ENCODE peak calls at places on chromosomes 16 and 17, in four cellular contexts. F, J, E and G are unnamed samples. For H3K27me3, the result is how much of the 10 kb centered on the place peaks cover.

GRCh38 chr17:8674344-8675305 is 44.1 kb upstream of the MYH10 start:
- DNase-seq in F (no peak), J (no peak), E (peak), G (peak)

GRCh38 chr16:55239723-55240122 is 84.3 kb upstream of the IRX6 start:
- DNase-seq in F (no peak), J (no peak), E (no peak), G (no peak)

GRCh38 chr16:72983728-72984350 is 64.1 kb downstream of the ZFHX3 start:
- DNase-seq in F (peak), J (no peak), E (peak), G (no peak)

GRCh38 chr16:84138824-84139627 is 6.0 kb downstream of the HSDL1 start:
- DNase-seq in F (no peak), J (peak), E (peak), G (no peak)

GRCh38 chr16:30010817-30011504 is at the start of gene DOC2A:
- DNase-seq in F (no peak), J (peak), E (no peak), G (no peak)

GRCh38 chr17:28841901-28842281 is 699 bp downstream of the FAM222B start:
- DNase-seq in F (no peak), J (no peak), E (no peak), G (no peak)

GRCh38 chr16:85061566-85061965 is 34.0 kb downstream of the KIAA0513 start:
- DNase-seq in F (no peak), J (peak), E (peak), G (peak)

GRCh38 chr17:18938692-18939023 is 13.3 kb upstream of the SLC5A10 start:
- DNase-seq in F (no peak), J (no peak), E (no peak), G (no peak)

GRCh38 chr17:79033741-79034501 is 10.0 kb downstream of the C1QTNF1 start:
- DNase-seq in F (no peak), J (no peak), E (no peak), G (no peak)

GRCh38 chr17:52419256-52419655 is 260.7 kb upstream of the CA10 start:
- DNase-seq in F (no peak), J (no peak), E (peak), G (no peak)

GRCh38 chr16:53817117-53817516 is 113.2 kb downstream of the FTO start:
- DNase-seq in F (no peak), J (no peak), E (no peak), G (peak)

GRCh38 chr17:2980211-2980903 is 83.0 kb downstream of the OR1D5 start:
- DNase-seq in F (peak), J (no peak), E (no peak), G (no peak)

GRCh38 chr16:13110124-13110796 is 208.9 kb downstream of the SHISA9 start:
- DNase-seq in F (no peak), J (peak), E (peak), G (peak)

GRCh38 chr16:29995911-29996772 is at the start of gene INO80E:
- DNase-seq in F (peak), J (peak), E (peak), G (peak)

GRCh38 chr16:30032083-30032819 is 1.2 kb upstream of the TLCD3B start:
- DNase-seq in F (no peak), J (peak), E (no peak), G (no peak)

GRCh38 chr16:57801856-57802634 is at the start of gene KIFC3:
- DNase-seq in F (peak), J (peak), E (peak), G (peak)

GRCh38 chr16:19507882-19508281 is 14.0 kb downstream of the GDE1 start:
- DNase-seq in F (no peak), J (no peak), E (no peak), G (no peak)

GRCh38 chr17:8125947-8126305 is 2.0 kb upstream of the HES7 start:
- DNase-seq in F (no peak), J (peak), E (no peak), G (no peak)

GRCh38 chr17:31015639-31016038 is 44.8 kb downstream of the RNF135 start:
- DNase-seq in F (no peak), J (no peak), E (no peak), G (no peak)

GRCh38 chr17:29379084-29379811 is 10.9 kb upstream of the TAOK1 start:
- DNase-seq in F (no peak), J (no peak), E (no peak), G (no peak)

GRCh38 chr17:67245073-67245693 is at the start of gene HELZ:
- DNase-seq in F (peak), J (peak), E (peak), G (peak)

GRCh38 chr17:42669705-42670198 is 7.0 kb downstream of the PLEKHH3 start:
- DNase-seq in F (no peak), J (peak), E (no peak), G (no peak)

GRCh38 chr17:78172284-78173024 is 4.1 kb downstream of the SYNGR2 start:
- DNase-seq in F (no peak), J (peak), E (peak), G (peak)

GRCh38 chr16:78695371-78695770 is 595.9 kb downstream of the WWOX start:
- DNase-seq in F (no peak), J (no peak), E (no peak), G (no peak)

GRCh38 chr17:73228748-73229236 is 32.9 kb downstream of the CPSF4L start:
- DNase-seq in F (peak), J (peak), E (peak), G (peak)

GRCh38 chr16:51565149-51565548 is 414.1 kb upstream of the SALL1 start:
- DNase-seq in F (no peak), J (no peak), E (no peak), G (no peak)

GRCh38 chr16:84600343-84601229 is 17.3 kb downstream of the COTL1 start:
- DNase-seq in F (no peak), J (no peak), E (no peak), G (no peak)

GRCh38 chr16:87129771-87130170 is 187.4 kb downstream of the C16orf95 start:
- DNase-seq in F (no peak), J (peak), E (no peak), G (no peak)

GRCh38 chr17:36740157-36740556 is 138.8 kb downstream of the MRM1 start:
- DNase-seq in F (no peak), J (no peak), E (no peak), G (no peak)

GRCh38 chr16:87297918-87298631 is 19.1 kb downstream of the C16orf95 start:
- DNase-seq in F (no peak), J (peak), E (no peak), G (no peak)

GRCh38 chr17:3647769-3648540 is 11.4 kb downstream of the CTNS start:
- DNase-seq in F (no peak), J (peak), E (no peak), G (no peak)

GRCh38 chr17:63984651-63985386 is 12.1 kb upstream of the SCN4A start:
- DNase-seq in F (no peak), J (no peak), E (peak), G (peak)

DNA sequence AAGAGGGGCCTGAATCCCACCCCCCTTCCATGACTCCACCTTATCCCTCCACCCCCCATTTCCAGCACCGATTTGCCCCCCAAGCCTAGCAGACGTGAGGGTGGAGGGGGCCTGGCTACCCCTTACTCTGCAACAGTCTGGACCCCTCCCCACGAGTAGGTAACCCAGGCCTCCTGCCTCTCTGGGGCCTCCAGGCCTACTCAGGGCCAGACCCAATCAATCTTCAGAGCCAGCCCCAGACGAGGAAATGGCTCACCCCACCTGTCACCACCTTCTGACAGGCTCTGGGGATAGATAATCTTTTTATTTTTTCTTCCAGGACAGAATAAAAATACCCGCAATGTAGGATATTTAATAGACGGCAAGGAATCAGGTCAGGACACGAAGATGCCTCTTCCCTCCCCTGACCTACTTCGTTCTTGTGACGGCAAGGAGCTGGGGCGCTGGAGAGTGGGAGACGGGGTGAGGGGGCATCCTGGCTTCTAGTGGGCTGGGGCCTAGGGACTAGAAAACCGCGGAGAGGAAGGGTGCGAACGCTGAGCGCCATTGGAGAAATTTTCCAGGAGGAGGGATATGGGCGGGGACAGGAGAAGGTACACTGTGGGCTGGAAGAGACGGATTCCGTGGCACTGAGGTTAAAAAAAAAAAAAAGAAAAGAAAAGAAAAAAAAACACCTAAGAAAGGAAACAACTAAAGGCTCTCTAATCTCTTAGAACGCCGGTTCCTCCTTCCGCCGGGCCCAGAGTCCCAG is 872 bp upstream of the PLXDC1 start:
- DNase-seq in F (no peak), J (peak), E (no peak), G (no peak)
- H3K4me3 ChIP-seq in F (peak), J (peak), E (peak), G (no peak)

GRCh38 chr16:558298-559020 is 1.7 kb upstream of the PRR35 start:
- DNase-seq in F (no peak), J (peak), E (no peak), G (no peak)
- H3K27me3 ChIP-seq in F (under half), J (under half), E (half or more), G (under half)

GRCh38 chr17:40562841-40563370 is 2.4 kb downstream of the CCR7 start:
- DNase-seq in F (no peak), J (no peak), E (no peak), G (no peak)

GRCh38 chr17:40561871-40562611 is 3.2 kb downstream of the CCR7 start:
- DNase-seq in F (no peak), J (no peak), E (no peak), G (peak)

GRCh38 chr17:40559954-40560591 is 5.2 kb downstream of the CCR7 start:
- DNase-seq in F (peak), J (peak), E (peak), G (peak)

GRCh38 chr17:40560592-40561293 is 4.5 kb downstream of the CCR7 start:
- DNase-seq in F (peak), J (no peak), E (no peak), G (peak)

GRCh38 chr17:40561294-40561870 is 3.9 kb downstream of the CCR7 start:
- DNase-seq in F (peak), J (no peak), E (no peak), G (no peak)
- H3K4me3 ChIP-seq in F (no peak), J (no peak), E (no peak), G (no peak)

GRCh38 chr16:80573700-80574120 is 32.9 kb downstream of the DYNLRB2 start:
- DNase-seq in F (no peak), J (no peak), E (no peak), G (no peak)
- H3K27me3 ChIP-seq in F (under half), J (under half), E (under half), G (under half)

DNA sequence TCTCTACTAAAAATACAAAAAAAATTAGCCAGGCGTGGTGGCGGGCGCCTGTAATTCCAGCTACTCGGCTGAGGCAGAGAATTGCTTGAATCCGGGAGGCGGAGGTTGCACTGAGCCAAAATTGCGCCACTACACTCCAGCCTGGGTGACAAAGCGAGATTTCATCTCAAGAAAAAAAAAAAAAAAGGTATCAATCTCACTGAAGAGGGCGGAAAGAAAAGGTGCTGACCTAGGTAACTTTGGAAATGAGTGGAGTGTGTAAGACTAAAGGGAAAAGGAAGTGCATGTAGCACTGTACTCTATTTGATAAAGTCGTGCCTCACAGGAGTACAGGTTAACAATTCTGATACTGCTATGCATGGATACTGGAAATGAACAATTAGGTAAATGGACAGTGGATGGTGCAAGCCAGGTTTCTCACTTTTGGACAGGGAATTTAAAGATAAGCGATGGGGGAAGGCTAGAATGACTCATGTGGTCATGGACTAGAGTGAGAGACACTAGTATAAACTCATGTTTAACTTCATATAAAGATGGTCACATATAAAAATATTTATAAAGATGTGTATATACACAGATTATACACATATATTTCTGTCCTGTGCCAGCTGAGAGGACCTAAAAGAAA is 142.9 kb downstream of the CDK5R1 start:
- DNase-seq in F (no peak), J (no peak), E (no peak), G (no peak)
- H3K4me3 ChIP-seq in F (no peak), J (no peak), E (no peak), G (no peak)

GRCh38 chr17:48561894-48562810 is 16.0 kb downstream of the HOXB4 start:
- DNase-seq in F (no peak), J (peak), E (no peak), G (no peak)
- H3K27me3 ChIP-seq in F (under half), J (half or more), E (under half), G (under half)

DNA sequence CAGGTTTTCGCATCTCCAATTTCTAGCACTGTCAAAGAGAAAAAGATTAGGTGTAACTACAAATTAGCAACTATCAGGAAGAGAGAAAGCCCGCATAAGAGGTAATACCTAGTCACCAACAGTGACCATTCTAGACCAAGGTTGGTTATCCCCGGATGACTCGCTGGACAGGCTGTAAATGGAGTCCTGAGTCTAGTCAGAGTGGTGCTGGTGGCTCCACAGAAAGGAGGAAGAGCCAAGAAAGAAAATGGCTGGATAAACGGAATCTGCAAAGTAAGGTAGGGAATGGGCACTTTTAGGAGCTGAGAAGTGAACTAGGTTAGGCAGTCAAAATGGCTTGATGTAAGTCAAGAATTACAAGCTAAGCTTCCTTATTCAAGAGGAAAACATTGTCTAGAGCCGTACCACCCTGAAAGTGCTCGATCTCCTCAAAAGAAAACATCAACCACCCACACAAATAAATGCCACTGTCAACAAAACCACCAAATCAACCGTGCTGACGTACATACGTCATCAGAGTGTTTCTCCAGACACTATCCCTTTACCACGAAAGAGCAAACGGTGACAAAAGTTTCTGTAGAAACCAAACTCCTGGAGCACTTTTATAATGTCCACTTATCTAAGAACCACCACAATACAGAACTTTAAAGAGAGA is 2.2 kb downstream of the GSPT1 start:
- DNase-seq in F (no peak), J (no peak), E (no peak), G (no peak)
- H3K4me3 ChIP-seq in F (peak), J (no peak), E (peak), G (peak)

DNA sequence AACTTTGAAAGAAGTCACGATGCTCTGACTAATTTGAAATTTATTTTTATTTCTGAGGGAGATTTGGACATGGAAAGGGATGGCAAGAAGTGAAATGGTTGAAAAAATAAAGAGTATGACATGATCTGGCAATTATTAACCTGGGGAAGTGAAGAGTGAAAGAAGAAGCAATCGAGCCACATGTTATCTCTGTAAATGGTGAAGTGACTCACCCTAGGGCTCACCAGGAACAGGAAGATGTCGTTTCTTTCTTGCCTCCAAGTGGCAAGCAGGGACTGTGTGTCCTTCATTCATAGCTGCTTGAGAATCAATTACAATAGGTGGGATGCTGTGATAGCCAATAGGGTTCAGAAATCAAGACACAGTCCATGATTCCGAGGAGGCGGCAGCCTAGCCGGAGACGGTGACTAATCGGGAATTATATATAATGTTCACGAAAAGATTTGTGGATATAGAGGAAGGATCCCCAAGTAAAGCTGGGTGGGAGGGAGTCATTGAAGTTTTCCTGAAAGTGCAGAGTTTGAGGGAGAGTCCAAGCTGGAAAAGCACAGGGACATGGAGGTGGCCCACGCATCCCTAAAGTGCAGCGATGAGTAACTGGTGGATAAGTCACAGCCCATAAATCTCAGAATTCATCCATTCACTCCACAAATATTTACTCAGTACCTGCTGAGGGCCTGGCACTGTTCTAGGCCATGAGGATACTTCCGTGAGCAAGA is 18.2 kb upstream of the KRT20 start:
- DNase-seq in F (no peak), J (no peak), E (no peak), G (no peak)
- H3K27me3 ChIP-seq in F (under half), J (under half), E (under half), G (under half)

GRCh38 chr17:39867084-39867890 is 715 bp upstream of the ZPBP2 start:
- DNase-seq in F (no peak), J (no peak), E (no peak), G (no peak)

GRCh38 chr17:39861235-39861634 is 2.9 kb downstream of the IKZF3 start:
- DNase-seq in F (no peak), J (no peak), E (no peak), G (no peak)

GRCh38 chr17:39866013-39866730 is 1.8 kb upstream of the ZPBP2 start:
- DNase-seq in F (no peak), J (no peak), E (no peak), G (no peak)

GRCh38 chr17:39863244-39863917 is 731 bp downstream of the IKZF3 start:
- DNase-seq in F (no peak), J (no peak), E (no peak), G (no peak)

GRCh38 chr17:39863918-39864746 is at the start of gene IKZF3:
- DNase-seq in F (no peak), J (peak), E (no peak), G (peak)
- H3K4me3 ChIP-seq in F (peak), J (no peak), E (no peak), G (no peak)